ENCODE peak calls at places on chromosomes 7 and 10, in eight cellular contexts. One of them, this sample, is unnamed.

GRCh38 chr10:18400201-18400910 is 251.0 kb downstream of the NSUN6 start:
- DNase-seq in mucosa of gallbladder: peak
- DNase-seq in activated T-helper 9 cell treated with anti-CD3 and anti-CD28 coated beads, Interleukin-2, amount 50 U/mL, for 16 hours: no peak
- DNase-seq in NCI-H460: peak
- DNase-seq in foreskin fibroblast: peak
- DNase-seq in stimulated activated CD4-positive, alpha-beta T cell treated with anti-CD3 and anti-CD28 coated beads, Interleukin-4, amount 100 ng/mL, for 4 hours: no peak
- DNase-seq in HT1080: no peak
- DNase-seq in OCI-LY7: no peak
- DNase-seq in this sample: no peak

GRCh38 chr7:151452141-151452571 is 12.2 kb upstream of the CRYGN start:
- DNase-seq in mucosa of gallbladder: no peak
- DNase-seq in activated T-helper 9 cell treated with anti-CD3 and anti-CD28 coated beads, Interleukin-2, amount 50 U/mL, for 16 hours: no peak
- DNase-seq in NCI-H460: no peak
- DNase-seq in foreskin fibroblast: no peak
- DNase-seq in stimulated activated CD4-positive, alpha-beta T cell treated with anti-CD3 and anti-CD28 coated beads, Interleukin-4, amount 100 ng/mL, for 4 hours: no peak
- DNase-seq in HT1080: no peak
- DNase-seq in OCI-LY7: no peak
- DNase-seq in this sample: no peak

GRCh38 chr10:42802889-42803288 is 20.3 kb downstream of the BMS1 start:
- DNase-seq in mucosa of gallbladder: no peak
- DNase-seq in activated T-helper 9 cell treated with anti-CD3 and anti-CD28 coated beads, Interleukin-2, amount 50 U/mL, for 16 hours: no peak
- DNase-seq in NCI-H460: no peak
- DNase-seq in foreskin fibroblast: no peak
- DNase-seq in stimulated activated CD4-positive, alpha-beta T cell treated with anti-CD3 and anti-CD28 coated beads, Interleukin-4, amount 100 ng/mL, for 4 hours: no peak
- DNase-seq in HT1080: no peak
- DNase-seq in OCI-LY7: no peak
- DNase-seq in this sample: no peak

GRCh38 chr10:79286318-79286951 is 60.8 kb upstream of the PPIF start:
- DNase-seq in mucosa of gallbladder: peak
- DNase-seq in activated T-helper 9 cell treated with anti-CD3 and anti-CD28 coated beads, Interleukin-2, amount 50 U/mL, for 16 hours: peak
- DNase-seq in NCI-H460: no peak
- DNase-seq in foreskin fibroblast: peak
- DNase-seq in stimulated activated CD4-positive, alpha-beta T cell treated with anti-CD3 and anti-CD28 coated beads, Interleukin-4, amount 100 ng/mL, for 4 hours: peak
- DNase-seq in HT1080: no peak
- DNase-seq in OCI-LY7: peak
- DNase-seq in this sample: peak

GRCh38 chr7:30200591-30200990 is 65.8 kb downstream of the MTURN start:
- DNase-seq in mucosa of gallbladder: no peak
- DNase-seq in activated T-helper 9 cell treated with anti-CD3 and anti-CD28 coated beads, Interleukin-2, amount 50 U/mL, for 16 hours: no peak
- DNase-seq in NCI-H460: no peak
- DNase-seq in foreskin fibroblast: no peak
- DNase-seq in stimulated activated CD4-positive, alpha-beta T cell treated with anti-CD3 and anti-CD28 coated beads, Interleukin-4, amount 100 ng/mL, for 4 hours: no peak
- DNase-seq in HT1080: no peak
- DNase-seq in OCI-LY7: no peak
- DNase-seq in this sample: no peak

GRCh38 chr7:47771301-47771989 is 176.8 kb downstream of the PKD1L1 start:
- DNase-seq in mucosa of gallbladder: no peak
- DNase-seq in activated T-helper 9 cell treated with anti-CD3 and anti-CD28 coated beads, Interleukin-2, amount 50 U/mL, for 16 hours: no peak
- DNase-seq in NCI-H460: peak
- DNase-seq in foreskin fibroblast: peak
- DNase-seq in stimulated activated CD4-positive, alpha-beta T cell treated with anti-CD3 and anti-CD28 coated beads, Interleukin-4, amount 100 ng/mL, for 4 hours: no peak
- DNase-seq in HT1080: peak
- DNase-seq in OCI-LY7: no peak
- DNase-seq in this sample: no peak

GRCh38 chr10:24519950-24520349 is 203.7 kb downstream of the ARHGAP21 start:
- DNase-seq in mucosa of gallbladder: no peak
- DNase-seq in activated T-helper 9 cell treated with anti-CD3 and anti-CD28 coated beads, Interleukin-2, amount 50 U/mL, for 16 hours: no peak
- DNase-seq in NCI-H460: no peak
- DNase-seq in foreskin fibroblast: no peak
- DNase-seq in stimulated activated CD4-positive, alpha-beta T cell treated with anti-CD3 and anti-CD28 coated beads, Interleukin-4, amount 100 ng/mL, for 4 hours: peak
- DNase-seq in HT1080: no peak
- DNase-seq in OCI-LY7: no peak
- DNase-seq in this sample: no peak

GRCh38 chr10:87861034-87861433 is 2.3 kb downstream of the KLLN start:
- DNase-seq in mucosa of gallbladder: no peak
- DNase-seq in activated T-helper 9 cell treated with anti-CD3 and anti-CD28 coated beads, Interleukin-2, amount 50 U/mL, for 16 hours: no peak
- DNase-seq in NCI-H460: no peak
- DNase-seq in foreskin fibroblast: no peak
- DNase-seq in stimulated activated CD4-positive, alpha-beta T cell treated with anti-CD3 and anti-CD28 coated beads, Interleukin-4, amount 100 ng/mL, for 4 hours: no peak
- DNase-seq in HT1080: no peak
- DNase-seq in OCI-LY7: peak
- DNase-seq in this sample: no peak

GRCh38 chr10:35092851-35093250 is 2.7 kb upstream of the CUL2 start:
- DNase-seq in mucosa of gallbladder: no peak
- DNase-seq in activated T-helper 9 cell treated with anti-CD3 and anti-CD28 coated beads, Interleukin-2, amount 50 U/mL, for 16 hours: no peak
- DNase-seq in NCI-H460: no peak
- DNase-seq in foreskin fibroblast: no peak
- DNase-seq in stimulated activated CD4-positive, alpha-beta T cell treated with anti-CD3 and anti-CD28 coated beads, Interleukin-4, amount 100 ng/mL, for 4 hours: no peak
- DNase-seq in HT1080: peak
- DNase-seq in OCI-LY7: peak
- DNase-seq in this sample: no peak

GRCh38 chr10:82206831-82207230 is 331.8 kb downstream of the NRG3 start:
- DNase-seq in mucosa of gallbladder: no peak
- DNase-seq in activated T-helper 9 cell treated with anti-CD3 and anti-CD28 coated beads, Interleukin-2, amount 50 U/mL, for 16 hours: no peak
- DNase-seq in NCI-H460: no peak
- DNase-seq in foreskin fibroblast: peak
- DNase-seq in stimulated activated CD4-positive, alpha-beta T cell treated with anti-CD3 and anti-CD28 coated beads, Interleukin-4, amount 100 ng/mL, for 4 hours: no peak
- DNase-seq in HT1080: peak
- DNase-seq in OCI-LY7: no peak
- DNase-seq in this sample: no peak

GRCh38 chr7:15015545-15016314 is 113.2 kb upstream of the DGKB start:
- DNase-seq in mucosa of gallbladder: peak
- DNase-seq in activated T-helper 9 cell treated with anti-CD3 and anti-CD28 coated beads, Interleukin-2, amount 50 U/mL, for 16 hours: no peak
- DNase-seq in NCI-H460: peak
- DNase-seq in foreskin fibroblast: peak
- DNase-seq in stimulated activated CD4-positive, alpha-beta T cell treated with anti-CD3 and anti-CD28 coated beads, Interleukin-4, amount 100 ng/mL, for 4 hours: no peak
- DNase-seq in HT1080: peak
- DNase-seq in OCI-LY7: peak
- DNase-seq in this sample: peak

GRCh38 chr7:156889089-156889488 is 3.9 kb downstream of the LMBR1 start:
- DNase-seq in mucosa of gallbladder: no peak
- DNase-seq in activated T-helper 9 cell treated with anti-CD3 and anti-CD28 coated beads, Interleukin-2, amount 50 U/mL, for 16 hours: no peak
- DNase-seq in NCI-H460: no peak
- DNase-seq in foreskin fibroblast: peak
- DNase-seq in stimulated activated CD4-positive, alpha-beta T cell treated with anti-CD3 and anti-CD28 coated beads, Interleukin-4, amount 100 ng/mL, for 4 hours: no peak
- DNase-seq in HT1080: no peak
- DNase-seq in OCI-LY7: no peak
- DNase-seq in this sample: peak

GRCh38 chr10:123573236-123574147 is 92.7 kb upstream of the GPR26 start:
- DNase-seq in mucosa of gallbladder: peak
- DNase-seq in activated T-helper 9 cell treated with anti-CD3 and anti-CD28 coated beads, Interleukin-2, amount 50 U/mL, for 16 hours: no peak
- DNase-seq in NCI-H460: peak
- DNase-seq in foreskin fibroblast: peak
- DNase-seq in stimulated activated CD4-positive, alpha-beta T cell treated with anti-CD3 and anti-CD28 coated beads, Interleukin-4, amount 100 ng/mL, for 4 hours: peak
- DNase-seq in HT1080: peak
- DNase-seq in OCI-LY7: peak
- DNase-seq in this sample: peak

GRCh38 chr10:120941468-120941867 is 90.3 kb downstream of the WDR11 start:
- DNase-seq in mucosa of gallbladder: no peak
- DNase-seq in activated T-helper 9 cell treated with anti-CD3 and anti-CD28 coated beads, Interleukin-2, amount 50 U/mL, for 16 hours: no peak
- DNase-seq in NCI-H460: no peak
- DNase-seq in foreskin fibroblast: no peak
- DNase-seq in stimulated activated CD4-positive, alpha-beta T cell treated with anti-CD3 and anti-CD28 coated beads, Interleukin-4, amount 100 ng/mL, for 4 hours: no peak
- DNase-seq in HT1080: no peak
- DNase-seq in OCI-LY7: no peak
- DNase-seq in this sample: peak

GRCh38 chr7:1494866-1495563 is 9.2 kb downstream of the INTS1 start:
- DNase-seq in mucosa of gallbladder: no peak
- DNase-seq in activated T-helper 9 cell treated with anti-CD3 and anti-CD28 coated beads, Interleukin-2, amount 50 U/mL, for 16 hours: no peak
- DNase-seq in NCI-H460: no peak
- DNase-seq in foreskin fibroblast: no peak
- DNase-seq in stimulated activated CD4-positive, alpha-beta T cell treated with anti-CD3 and anti-CD28 coated beads, Interleukin-4, amount 100 ng/mL, for 4 hours: no peak
- DNase-seq in HT1080: no peak
- DNase-seq in OCI-LY7: no peak
- DNase-seq in this sample: no peak

GRCh38 chr10:92696606-92697383 is 7.0 kb downstream of the HHEX start:
- DNase-seq in mucosa of gallbladder: no peak
- DNase-seq in activated T-helper 9 cell treated with anti-CD3 and anti-CD28 coated beads, Interleukin-2, amount 50 U/mL, for 16 hours: no peak
- DNase-seq in NCI-H460: no peak
- DNase-seq in foreskin fibroblast: peak
- DNase-seq in stimulated activated CD4-positive, alpha-beta T cell treated with anti-CD3 and anti-CD28 coated beads, Interleukin-4, amount 100 ng/mL, for 4 hours: no peak
- DNase-seq in HT1080: no peak
- DNase-seq in OCI-LY7: no peak
- DNase-seq in this sample: no peak

GRCh38 chr7:140041626-140042385 is 20.9 kb downstream of the PARP12 start:
- DNase-seq in mucosa of gallbladder: no peak
- DNase-seq in activated T-helper 9 cell treated with anti-CD3 and anti-CD28 coated beads, Interleukin-2, amount 50 U/mL, for 16 hours: no peak
- DNase-seq in NCI-H460: no peak
- DNase-seq in foreskin fibroblast: peak
- DNase-seq in stimulated activated CD4-positive, alpha-beta T cell treated with anti-CD3 and anti-CD28 coated beads, Interleukin-4, amount 100 ng/mL, for 4 hours: no peak
- DNase-seq in HT1080: no peak
- DNase-seq in OCI-LY7: no peak
- DNase-seq in this sample: no peak

GRCh38 chr10:69472544-69472943 is 21.3 kb downstream of the TSPAN15 start:
- DNase-seq in mucosa of gallbladder: no peak
- DNase-seq in activated T-helper 9 cell treated with anti-CD3 and anti-CD28 coated beads, Interleukin-2, amount 50 U/mL, for 16 hours: no peak
- DNase-seq in NCI-H460: no peak
- DNase-seq in foreskin fibroblast: no peak
- DNase-seq in stimulated activated CD4-positive, alpha-beta T cell treated with anti-CD3 and anti-CD28 coated beads, Interleukin-4, amount 100 ng/mL, for 4 hours: no peak
- DNase-seq in HT1080: no peak
- DNase-seq in OCI-LY7: no peak
- DNase-seq in this sample: no peak

GRCh38 chr10:63256047-63256773 is 123.1 kb downstream of the NRBF2 start:
- DNase-seq in mucosa of gallbladder: no peak
- DNase-seq in activated T-helper 9 cell treated with anti-CD3 and anti-CD28 coated beads, Interleukin-2, amount 50 U/mL, for 16 hours: no peak
- DNase-seq in NCI-H460: no peak
- DNase-seq in foreskin fibroblast: no peak
- DNase-seq in stimulated activated CD4-positive, alpha-beta T cell treated with anti-CD3 and anti-CD28 coated beads, Interleukin-4, amount 100 ng/mL, for 4 hours: no peak
- DNase-seq in HT1080: no peak
- DNase-seq in OCI-LY7: peak
- DNase-seq in this sample: no peak

GRCh38 chr10:52319926-52320325 is 5.8 kb downstream of the DKK1 start:
- DNase-seq in mucosa of gallbladder: no peak
- DNase-seq in activated T-helper 9 cell treated with anti-CD3 and anti-CD28 coated beads, Interleukin-2, amount 50 U/mL, for 16 hours: no peak
- DNase-seq in NCI-H460: no peak
- DNase-seq in foreskin fibroblast: peak
- DNase-seq in stimulated activated CD4-positive, alpha-beta T cell treated with anti-CD3 and anti-CD28 coated beads, Interleukin-4, amount 100 ng/mL, for 4 hours: no peak
- DNase-seq in HT1080: peak
- DNase-seq in OCI-LY7: no peak
- DNase-seq in this sample: peak

GRCh38 chr10:102509387-102509786 is 5.6 kb downstream of the SUFU start:
- DNase-seq in mucosa of gallbladder: no peak
- DNase-seq in activated T-helper 9 cell treated with anti-CD3 and anti-CD28 coated beads, Interleukin-2, amount 50 U/mL, for 16 hours: no peak
- DNase-seq in NCI-H460: no peak
- DNase-seq in foreskin fibroblast: peak
- DNase-seq in stimulated activated CD4-positive, alpha-beta T cell treated with anti-CD3 and anti-CD28 coated beads, Interleukin-4, amount 100 ng/mL, for 4 hours: no peak
- DNase-seq in HT1080: peak
- DNase-seq in OCI-LY7: no peak
- DNase-seq in this sample: peak